ENCODE peak calls at places on chromosomes 7 and 10, in ten cellular contexts. S is SK-N-SH, X is sigmoid colon, W is psoas muscle, Y is heart left ventricle, N is testis, R is NB4, B is astrocyte of the spinal cord, A is pancreas, I is choroid plexus epithelial cell. Z is an unnamed sample.

GRCh38 chr7:34486371-34486770 is 171.6 kb upstream of the NPSR1 start:
- DNase-seq in S (no peak), X (no peak), W (no peak), Y (no peak), N (no peak), R (no peak), B (no peak), A (no peak), I (no peak), Z (no peak)

GRCh38 chr7:68547794-68548193 is 1050.5 kb upstream of the AUTS2 start:
- DNase-seq in S (no peak), X (no peak), W (no peak), Y (no peak), N (no peak), R (no peak), B (no peak), A (no peak), I (no peak), Z (no peak)

GRCh38 chr7:108418941-108419340 is 37.3 kb downstream of the NRCAM start:
- DNase-seq in S (no peak), X (no peak), W (no peak), Y (no peak), N (no peak), R (peak; percentile 84), B (no peak), A (no peak), I (no peak), Z (no peak)

GRCh38 chr10:43866712-43867111 is 218.0 kb upstream of the ZNF32 start:
- DNase-seq in S (no peak), X (no peak), W (no peak), Y (no peak), N (no peak), R (no peak), B (no peak), A (no peak), I (no peak), Z (no peak)

GRCh38 chr10:124465003-124465776 is 3.6 kb downstream of the LHPP start:
- DNase-seq in S (no peak), X (no peak), W (no peak), Y (no peak), N (no peak), R (peak; percentile 43), B (no peak), A (no peak), I (no peak), Z (no peak)

GRCh38 chr7:101869026-101869900 is 51.8 kb downstream of the CUX1 start:
- DNase-seq in S (no peak), X (no peak), W (no peak), Y (no peak), N (no peak), R (no peak), B (no peak), A (no peak), I (peak; percentile 34), Z (no peak)

GRCh38 chr7:90611115-90611514 is 15.0 kb downstream of the CDK14 start:
- DNase-seq in S (no peak), X (no peak), W (no peak), Y (no peak), N (no peak), R (no peak), B (peak; percentile 8), A (no peak), I (no peak), Z (no peak)

GRCh38 chr7:104861729-104862128 is 152.3 kb upstream of the KMT2E start:
- DNase-seq in S (no peak), X (no peak), W (no peak), Y (no peak), N (no peak), R (no peak), B (no peak), A (no peak), I (no peak), Z (no peak)

GRCh38 chr10:43060291-43060690 is 16.6 kb upstream of the RET start:
- DNase-seq in S (peak; percentile 78), X (no peak), W (peak; percentile 32), Y (no peak), N (no peak), R (no peak), B (no peak), A (no peak), I (no peak), Z (no peak)

GRCh38 chr7:149815661-149816266 is 22.4 kb upstream of the ZNF862 start:
- DNase-seq in S (no peak), X (no peak), W (peak; percentile 46), Y (no peak), N (no peak), R (no peak), B (no peak), A (no peak), I (no peak), Z (no peak)

GRCh38 chr7:83850037-83850619 is 201.2 kb upstream of the SEMA3E start:
- DNase-seq in S (no peak), X (no peak), W (no peak), Y (no peak), N (no peak), R (no peak), B (no peak), A (no peak), I (peak; percentile 15), Z (no peak)

GRCh38 chr7:71237945-71238344 is 106.0 kb downstream of the GALNT17 start:
- DNase-seq in S (no peak), X (peak; percentile 79), W (no peak), Y (peak; percentile 38), N (peak; percentile 84), R (no peak), B (no peak), A (no peak), I (no peak), Z (no peak)
- TF ChIP-seq CTCF in S (no peak), X (peak; percentile 14), W (peak; percentile 20), Y (peak; percentile 26), N (no peak), R (no peak), B (no peak), A (no peak), I (no peak), Z (no peak)

GRCh38 chr10:54159924-54160323 is 641.1 kb downstream of the PCDH15 start:
- DNase-seq in S (no peak), X (no peak), W (no peak), Y (no peak), N (no peak), R (no peak), B (no peak), A (no peak), I (no peak), Z (no peak)
- H3K4me3 ChIP-seq in S (no peak overlapping the region), X (no peak overlapping the region), W (no peak overlapping the region), Y (no peak overlapping the region), N (no peak overlapping the region), R (no peak overlapping the region), B (no peak overlapping the region), A (no peak overlapping the region), I (no peak overlapping the region), Z (no peak overlapping the region)

GRCh38 chr10:34491666-34492065 is 323.4 kb downstream of the PARD3 start:
- DNase-seq in S (no peak), X (no peak), W (no peak), Y (no peak), N (no peak), R (no peak), B (peak; percentile 25), A (no peak), I (peak; percentile 16), Z (no peak)

GRCh38 chr10:34489436-34489835 is 325.7 kb downstream of the PARD3 start:
- DNase-seq in S (no peak), X (no peak), W (no peak), Y (no peak), N (no peak), R (no peak), B (no peak), A (no peak), I (no peak), Z (no peak)

GRCh38 chr10:34492081-34492480 is 323.0 kb downstream of the PARD3 start:
- DNase-seq in S (no peak), X (no peak), W (no peak), Y (no peak), N (no peak), R (no peak), B (no peak), A (no peak), I (no peak), Z (no peak)

GRCh38 chr10:34488476-34489130 is 326.5 kb downstream of the PARD3 start:
- DNase-seq in S (no peak), X (no peak), W (no peak), Y (no peak), N (no peak), R (no peak), B (no peak), A (no peak), I (no peak), Z (no peak)

DNA sequence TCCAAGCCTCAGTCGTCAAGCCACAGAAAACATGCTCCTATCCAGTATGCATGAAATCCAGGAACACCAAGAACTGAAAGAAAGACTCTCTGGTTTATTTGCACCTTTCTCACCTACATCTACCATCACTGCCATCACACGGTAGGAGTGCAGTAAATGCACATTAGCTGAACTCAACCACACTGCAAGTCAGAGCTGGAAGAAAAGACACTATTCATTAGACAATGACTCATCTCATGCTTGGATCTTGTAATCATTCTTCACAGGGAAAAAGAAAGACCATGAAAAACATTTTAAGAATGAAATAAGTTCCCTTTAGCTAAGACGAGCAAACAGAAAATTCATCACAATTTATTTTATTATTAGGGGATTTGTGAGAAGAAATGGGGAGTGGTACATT is 325.1 kb downstream of the PARD3 start:
- DNase-seq in S (no peak), X (no peak), W (no peak), Y (no peak), N (no peak), R (no peak), B (peak; percentile 74), A (no peak), I (peak; percentile 70), Z (peak; percentile 60)
- TF ChIP-seq CTCF in S (no peak), X (no peak), W (no peak), Y (no peak), N (no peak), R (no peak), B (no peak), A (no peak), I (peak; percentile 25), Z (peak; percentile 30)

GRCh38 chr7:1664711-1665591 is 5.1 kb upstream of the ELFN1 start:
- DNase-seq in S (peak; percentile 99), X (peak; percentile 62), W (peak; percentile 80), Y (peak; percentile 73), N (peak; percentile 72), R (peak; percentile 81), B (peak; percentile 58), A (no peak), I (peak; percentile 53), Z (peak; percentile 8)

GRCh38 chr7:1665721-1666250 is 4.3 kb upstream of the ELFN1 start:
- DNase-seq in S (peak; percentile 87), X (peak; percentile 46), W (peak; percentile 52), Y (peak; percentile 69), N (no peak), R (peak; percentile 66), B (no peak), A (no peak), I (peak; percentile 18), Z (no peak)

GRCh38 chr7:1662767-1663166 is 7.3 kb upstream of the ELFN1 start:
- DNase-seq in S (peak; percentile 26), X (peak; percentile 38), W (no peak), Y (no peak), N (no peak), R (no peak), B (no peak), A (no peak), I (no peak), Z (no peak)

GRCh38 chr7:1663243-1663642 is 6.8 kb upstream of the ELFN1 start:
- DNase-seq in S (peak; percentile 43), X (peak; percentile 55), W (peak; percentile 35), Y (peak; percentile 18), N (no peak), R (no peak), B (no peak), A (no peak), I (no peak), Z (no peak)

GRCh38 chr7:1663857-1664651 is 6.0 kb upstream of the ELFN1 start:
- DNase-seq in S (peak; percentile 47), X (peak; percentile 63), W (peak; percentile 47), Y (peak; percentile 20), N (no peak), R (no peak), B (no peak), A (peak; percentile 11), I (no peak), Z (no peak)
- H3K4me3 ChIP-seq in S (peak overlapping the region; percentile 55), X (peak overlapping the region; percentile 57), W (peak overlapping the region; percentile 74), Y (peak overlapping the region; percentile 61), N (peak overlapping the region; percentile 47), R (no peak overlapping the region), B (no peak overlapping the region), A (peak overlapping the region; percentile 52), I (no peak overlapping the region), Z (peak overlapping the region; percentile 40)

Z was measured in astrocyte of the cerebellum.